ENCODE peak calls at places on chromosomes 4 and X, in eight cellular contexts. E, S, F, H, M, U, L and G are unnamed samples.

GRCh38 chr4:150209140-150209829 is 131.0 kb downstream of the DCLK2 start:
- DNase-seq in H (peak; percentile 87), L (peak; percentile 60), U (peak; percentile 73), F (peak; percentile 44), E (peak; percentile 59), M (peak; percentile 64), S (peak; percentile 43), G (peak; percentile 68)

GRCh38 chr4:124903995-124904722 is 191.6 kb upstream of the ANKRD50 start:
- DNase-seq in H (no peak), M (peak; percentile 43), E (peak; percentile 62), L (no peak), S (peak; percentile 71), F (no peak), U (no peak), G (peak; percentile 66)

GRCh38 chr4:185932491-185932890 is 120.5 kb upstream of the SORBS2 start:
- DNase-seq in M (peak; percentile 31), L (no peak), F (no peak), U (no peak), E (no peak), H (no peak), S (peak; percentile 40), G (no peak)

GRCh38 chr4:105837037-105837436 is 58.2 kb upstream of the NPNT start:
- DNase-seq in F (no peak), S (no peak), U (no peak), E (no peak), H (no peak), L (no peak), M (no peak), G (no peak)

GRCh38 chrX:12901486-12901885 is 4.9 kb upstream of the TLR8 start:
- DNase-seq in M (peak; percentile 43), L (peak; percentile 54), E (peak; percentile 73), H (peak; percentile 75), F (peak; percentile 7), S (no peak), U (peak; percentile 69), G (peak; percentile 78)

GRCh38 chrX:133590703-133591505 is 175.6 kb upstream of the GPC4 start:
- DNase-seq in H (no peak), F (no peak), S (peak; percentile 18), M (no peak), L (no peak), U (no peak), E (no peak), G (no peak)

GRCh38 chr4:158996669-158997074 is 106.2 kb upstream of the RAPGEF2 start:
- DNase-seq in H (no peak), M (peak; percentile 93), U (no peak), F (peak; percentile 82), S (peak; percentile 97), L (no peak), E (no peak), G (no peak)

GRCh38 chr4:148515248-148515647 is 73.0 kb upstream of the NR3C2 start:
- DNase-seq in E (no peak), F (no peak), L (no peak), M (peak; percentile 2), S (peak; percentile 45), U (no peak), H (no peak), G (no peak)

GRCh38 chrX:20529301-20529700 is 262.6 kb upstream of the RPS6KA3 start:
- DNase-seq in E (no peak), F (no peak), S (no peak), H (no peak), U (no peak), L (no peak), M (no peak), G (no peak)

GRCh38 chrX:37350034-37350365 is 836 bp downstream of the PRRG1 start:
- DNase-seq in S (peak; percentile 14), M (no peak), H (no peak), L (no peak), U (no peak), E (no peak), F (no peak), G (peak; percentile 22)

GRCh38 chr4:150402968-150403367 is 179.0 kb upstream of the MAB21L2 start:
- DNase-seq in M (no peak), S (no peak), E (peak; percentile 89), L (no peak), H (peak; percentile 74), U (no peak), F (no peak), G (peak; percentile 77)

GRCh38 chr4:13294961-13295605 is 189.1 kb downstream of the RAB28 start:
- DNase-seq in F (no peak), M (peak; percentile 7), S (peak; percentile 44), L (no peak), U (no peak), H (no peak), E (no peak), G (no peak)

GRCh38 chr4:65668201-65669007 is 1.9 kb downstream of the EPHA5 start:
- DNase-seq in E (peak; percentile 25), L (no peak), U (peak; percentile 43), H (no peak), F (no peak), S (peak; percentile 63), M (peak; percentile 10), G (peak; percentile 37)

GRCh38 chrX:55524487-55524886 is 34.8 kb upstream of the USP51 start:
- DNase-seq in E (no peak), M (peak; percentile 0), U (peak; percentile 29), H (peak; percentile 2), F (no peak), L (no peak), S (no peak), G (no peak)

GRCh38 chr4:172220679-172221078 is 407.5 kb downstream of the GALNTL6 start:
- DNase-seq in U (no peak), H (no peak), L (no peak), E (no peak), M (no peak), S (no peak), F (no peak), G (no peak)

GRCh38 chr4:109496875-109497274 is 63.2 kb upstream of the MCUB start:
- DNase-seq in E (no peak), H (no peak), F (no peak), L (no peak), S (no peak), U (no peak), M (no peak), G (no peak)

GRCh38 chr4:18401435-18401834 is 379.9 kb upstream of the LCORL start:
- DNase-seq in S (no peak), L (no peak), F (no peak), M (no peak), U (no peak), E (no peak), H (peak; percentile 3), G (no peak)

GRCh38 chrX:149610511-149610910 is 15.4 kb upstream of the HSFX2 start:
- DNase-seq in L (no peak), S (no peak), M (no peak), E (no peak), U (no peak), H (no peak), F (no peak), G (no peak)

GRCh38 chrX:149607699-149608098 is 12.6 kb upstream of the HSFX2 start:
- DNase-seq in L (no peak), U (no peak), E (no peak), F (no peak), M (no peak), H (no peak), S (no peak), G (no peak)

DNA sequence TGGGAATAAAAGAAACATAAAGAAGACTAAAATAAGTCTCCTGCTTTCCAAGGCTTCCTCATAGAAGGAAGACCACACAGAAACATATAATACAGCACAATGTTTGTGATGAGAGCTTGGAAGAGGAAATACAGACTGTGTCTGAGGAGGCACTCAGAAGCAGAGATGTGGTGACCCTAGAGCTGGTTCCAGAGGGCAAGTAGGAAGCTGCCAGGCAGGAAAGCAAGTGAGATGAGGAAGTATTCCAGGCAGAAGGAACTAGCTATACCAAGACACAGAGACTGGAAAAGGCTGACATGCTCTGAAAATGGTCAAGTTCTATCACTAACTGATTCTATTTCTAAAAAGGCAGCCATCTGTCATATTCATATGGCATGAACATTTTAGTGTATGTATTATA is 16.5 kb upstream of the HSFX2 start:
- DNase-seq in S (no peak), L (no peak), H (no peak), F (no peak), E (no peak), M (no peak), U (no peak), G (no peak)
- H3K4me3 ChIP-seq in S (no peak overlapping the region), L (no peak overlapping the region), H (no peak overlapping the region), F (no peak overlapping the region), E (no peak overlapping the region), M (no peak overlapping the region), U (no peak overlapping the region), G (no peak overlapping the region)

DNA sequence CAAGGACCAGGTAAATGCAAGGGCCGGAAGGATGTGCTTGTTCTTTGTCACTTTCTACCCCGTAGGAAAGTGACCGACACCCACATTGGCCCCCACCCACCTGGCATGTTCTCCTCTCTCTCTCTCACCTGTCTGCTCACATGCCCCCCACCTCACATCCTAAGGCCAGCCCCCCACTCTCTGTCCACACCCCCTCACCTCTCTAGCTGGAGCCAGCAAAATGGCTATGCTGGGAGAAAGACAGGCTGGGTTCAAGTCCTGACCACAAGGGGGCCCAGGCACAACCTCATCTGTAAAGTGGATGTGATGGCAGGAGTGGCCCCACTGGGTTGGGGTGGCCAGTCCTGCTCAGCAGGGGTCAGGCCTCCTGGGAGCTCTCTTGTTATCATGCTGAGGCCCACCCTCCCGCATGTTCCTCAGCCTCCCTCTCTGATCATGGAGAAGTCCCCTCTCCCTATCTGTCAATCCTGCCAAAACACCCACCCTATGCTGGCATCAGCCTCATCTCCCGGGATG is 1.7 kb upstream of the PPP2R2C start:
- DNase-seq in F (no peak), L (peak; percentile 17), H (no peak), E (no peak), U (no peak), S (no peak), M (no peak), G (no peak)
- TF ChIP-seq CTCF in F (peak; percentile 21), L (no peak), H (no peak), E (no peak), U (peak; percentile 12), S (peak; percentile 3), M (peak; percentile 8), G (no peak)

GRCh38 chrX:11111947-11112346 is 815 bp downstream of the HCCS start:
- DNase-seq in E (no peak), S (no peak), H (peak; percentile 37), M (no peak), L (no peak), F (no peak), U (no peak), G (no peak)

GRCh38 chrX:11113731-11114130 is 2.6 kb downstream of the HCCS start:
- DNase-seq in L (no peak), F (no peak), H (no peak), M (peak; percentile 21), U (no peak), E (no peak), S (no peak), G (no peak)

GRCh38 chrX:11108253-11108941 is 2.7 kb upstream of the HCCS start:
- DNase-seq in F (no peak), L (no peak), U (no peak), S (no peak), E (no peak), H (no peak), M (no peak), G (no peak)

GRCh38 chrX:11111038-11111851 is at the start of gene HCCS:
- DNase-seq in E (peak; percentile 85), H (peak; percentile 85), U (peak; percentile 89), S (peak; percentile 71), F (peak; percentile 41), M (peak; percentile 83), L (peak; percentile 73), G (peak; percentile 81)

GRCh38 chrX:11109968-11110367 is 1.2 kb upstream of the HCCS start:
- DNase-seq in F (no peak), M (no peak), S (no peak), H (no peak), L (no peak), U (no peak), E (no peak), G (no peak)
- H3K4me3 ChIP-seq in F (no peak overlapping the region), M (no peak overlapping the region), S (no peak overlapping the region), H (no peak overlapping the region), L (no peak overlapping the region), U (no peak overlapping the region), E (no peak overlapping the region), G (no peak overlapping the region)

GRCh38 chrX:17361620-17362019 is 13.4 kb upstream of the NHS start:
- DNase-seq in U (peak; percentile 30), E (no peak), L (no peak), M (no peak), F (no peak), S (no peak), H (peak; percentile 21), G (peak; percentile 10)
- TF ChIP-seq CTCF in U (no peak), E (no peak), L (no peak), M (peak; percentile 16), F (peak; percentile 33), S (peak; percentile 7), H (no peak), G (peak; percentile 9)